ENCODE peak calls at places on chromosomes 16 and 17, in six cellular contexts. S is IMR-90, M is cardiac fibroblast, R is spleen, G is AG04450, E is lung. N is an unnamed sample.

GRCh38 chr17:36923814-36924221 is 13.5 kb upstream of the LHX1 start:
- DNase-seq in E (no peak), G (no peak), R (no peak), M (no peak), S (no peak), N (no peak)

GRCh38 chr16:3912373-3912772 is 31.9 kb upstream of the CREBBP start:
- DNase-seq in G (no peak), M (no peak), S (no peak), E (no peak), R (no peak), N (no peak)

GRCh38 chr16:1668612-1669319 is 9.3 kb upstream of the JPT2 start:
- DNase-seq in G (no peak), E (no peak), S (no peak), R (no peak), M (no peak), N (no peak)

GRCh38 chr17:48198950-48199541 is 91.5 kb downstream of the SNX11 start:
- DNase-seq in R (no peak), G (no peak), S (no peak), M (no peak), E (no peak), N (no peak)

GRCh38 chr17:31654936-31655335 is 204.1 kb downstream of the COPRS start:
- DNase-seq in E (no peak), M (no peak), S (peak), G (no peak), R (peak), N (no peak)

GRCh38 chr16:30964540-30965226 is 7.1 kb downstream of the SETD1A start:
- DNase-seq in R (no peak), M (no peak), G (no peak), S (no peak), E (no peak), N (peak)

GRCh38 chr17:73758245-73758644 is 114.0 kb upstream of the SDK2 start:
- DNase-seq in M (no peak), R (no peak), G (no peak), E (no peak), S (no peak), N (no peak)

GRCh38 chr16:80014241-80014939 is 413.9 kb upstream of the MAF start:
- DNase-seq in E (no peak), S (no peak), G (no peak), R (no peak), M (no peak), N (no peak)

GRCh38 chr17:8995711-8996110 is 25.6 kb upstream of the NTN1 start:
- DNase-seq in M (no peak), G (no peak), R (no peak), E (no peak), S (no peak), N (no peak)

GRCh38 chr17:28552201-28552999 is at the start of gene UNC119:
- DNase-seq in M (peak), R (peak), E (peak), S (peak), G (no peak), N (peak)

GRCh38 chr17:76135810-76136188 is 5.2 kb downstream of the FOXJ1 start:
- DNase-seq in S (no peak), E (no peak), G (no peak), R (peak), M (no peak), N (peak)

GRCh38 chr16:28058839-28059589 is 4.5 kb downstream of the GSG1L start:
- DNase-seq in G (no peak), R (peak), M (no peak), S (no peak), E (no peak), N (no peak)

GRCh38 chr17:46895171-46895570 is 27.8 kb upstream of the GOSR2 start:
- DNase-seq in S (no peak), R (no peak), G (no peak), E (no peak), M (no peak), N (no peak)

GRCh38 chr16:31386157-31386984 is 6.8 kb upstream of the ITGAD start:
- DNase-seq in S (peak), M (peak), E (no peak), G (no peak), R (no peak), N (peak)

GRCh38 chr17:4877089-4877488 is 22.2 kb upstream of the C17orf107 start:
- DNase-seq in S (no peak), G (no peak), R (no peak), M (no peak), E (no peak), N (no peak)

GRCh38 chr16:373848-374615 is 3.7 kb upstream of the MRPL28 start:
- DNase-seq in G (no peak), M (no peak), E (no peak), R (peak), S (no peak), N (no peak)

GRCh38 chr16:3642397-3643094 is 11.9 kb upstream of the DNASE1 start:
- DNase-seq in G (no peak), S (no peak), M (peak), R (peak), E (no peak), N (peak)

GRCh38 chr17:58244958-58245357 is 6.6 kb downstream of the LPO start:
- DNase-seq in E (no peak), G (no peak), S (no peak), M (no peak), R (no peak), N (no peak)

GRCh38 chr16:54359086-54359485 is 72.5 kb upstream of the IRX3 start:
- DNase-seq in E (no peak), S (no peak), G (no peak), R (no peak), M (no peak), N (peak)

GRCh38 chr17:29977836-29978235 is 36.4 kb downstream of the EFCAB5 start:
- DNase-seq in M (peak), E (no peak), S (peak), G (no peak), R (no peak), N (no peak)

GRCh38 chr17:4161179-4161559 is 18.2 kb downstream of the CYB5D2 start:
- DNase-seq in R (no peak), G (peak), S (peak), E (peak), M (peak), N (peak)

GRCh38 chr17:16480995-16481394 is 11.0 kb downstream of the LRRC75A start:
- DNase-seq in G (no peak), M (no peak), S (no peak), R (no peak), E (no peak), N (no peak)

GRCh38 chr16:59039066-59039465 is 304.9 kb upstream of the GOT2 start:
- DNase-seq in R (no peak), M (no peak), G (no peak), E (no peak), S (no peak), N (no peak)

GRCh38 chr16:81816351-81816750 is 37.3 kb downstream of the PLCG2 start:
- DNase-seq in S (no peak), G (no peak), E (no peak), M (no peak), R (no peak), N (no peak)
- H3K4me3 ChIP-seq in S (no peak), G (no peak), E (no peak), M (no peak), R (no peak), N (no peak)

DNA sequence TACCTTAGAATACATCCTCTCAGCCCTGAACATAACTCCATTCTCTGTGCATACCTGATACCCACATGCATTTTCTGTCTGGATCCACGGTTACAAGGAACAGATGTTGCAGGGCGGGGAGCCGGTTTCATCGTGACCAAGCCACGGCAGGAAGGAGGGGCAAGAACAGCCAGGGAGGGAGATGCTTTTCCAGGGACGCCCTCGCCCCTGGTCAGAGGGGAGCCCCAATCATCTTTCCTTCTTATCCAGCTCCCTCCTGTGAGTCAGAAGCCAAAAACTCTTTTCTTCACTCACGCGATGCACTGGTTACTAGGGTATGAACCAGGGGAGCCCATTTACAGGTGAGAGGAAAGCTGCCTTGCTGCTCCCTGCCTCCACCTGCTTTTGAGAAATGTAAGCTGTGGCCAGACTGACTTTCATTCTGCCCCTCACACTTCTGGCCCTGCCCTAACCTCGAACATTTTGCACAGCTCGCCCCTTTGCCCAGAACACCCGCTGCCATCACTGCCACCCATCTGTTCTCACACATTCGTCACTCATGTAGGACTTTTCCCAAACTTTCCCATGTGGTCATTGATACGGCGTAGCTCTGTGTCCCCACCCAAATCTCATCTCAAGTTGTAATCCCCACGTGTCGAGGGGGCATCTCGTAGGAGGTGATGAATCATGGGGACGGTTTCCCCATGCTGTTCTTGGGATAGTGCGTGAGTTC is 20.4 kb downstream of the FOXL1 start:
- DNase-seq in G (no peak), M (no peak), E (no peak), S (peak), R (no peak), N (no peak)
- H3K4me3 ChIP-seq in G (no peak), M (no peak), E (no peak), S (no peak), R (no peak), N (no peak)

GRCh38 chr17:81405382-81406005 is 10.2 kb downstream of the BAHCC1 start:
- DNase-seq in G (no peak), R (no peak), S (no peak), E (no peak), M (peak), N (no peak)

GRCh38 chr17:81402530-81402941 is 7.3 kb downstream of the BAHCC1 start:
- DNase-seq in E (no peak), S (no peak), R (no peak), G (no peak), M (no peak), N (no peak)

GRCh38 chr17:81404557-81405165 is 9.4 kb downstream of the BAHCC1 start:
- DNase-seq in E (no peak), R (no peak), M (peak), G (no peak), S (no peak), N (no peak)

GRCh38 chr17:81403040-81403467 is 7.8 kb downstream of the BAHCC1 start:
- DNase-seq in S (peak), M (peak), G (no peak), R (no peak), E (no peak), N (peak)

GRCh38 chr17:81403671-81404534 is 8.6 kb downstream of the BAHCC1 start:
- DNase-seq in M (peak), R (no peak), S (no peak), E (no peak), G (no peak), N (no peak)
- H3K4me3 ChIP-seq in M (peak), R (no peak), S (no peak), E (no peak), G (peak), N (no peak)

GRCh38 chr17:50373705-50374104 is 676 bp downstream of the EME1 start:
- DNase-seq in R (no peak), S (no peak), M (no peak), G (no peak), E (no peak), N (no peak)
- H3K4me3 ChIP-seq in R (no peak), S (peak), M (peak), G (peak), E (no peak), N (peak)

GRCh38 chr16:89826531-89827382 is 1.5 kb upstream of the SPIRE2 start:
- DNase-seq in S (no peak), R (no peak), G (no peak), M (no peak), E (no peak), N (no peak)

GRCh38 chr16:89828870-89829629 is 775 bp downstream of the SPIRE2 start:
- DNase-seq in E (no peak), S (no peak), G (no peak), R (no peak), M (no peak), N (peak)

GRCh38 chr16:89829630-89830437 is 1.6 kb downstream of the SPIRE2 start:
- DNase-seq in E (no peak), R (no peak), G (no peak), S (no peak), M (no peak), N (no peak)

GRCh38 chr16:89827383-89828198 is 684 bp upstream of the SPIRE2 start:
- DNase-seq in S (peak), M (peak), E (peak), R (no peak), G (no peak), N (peak)

DNA sequence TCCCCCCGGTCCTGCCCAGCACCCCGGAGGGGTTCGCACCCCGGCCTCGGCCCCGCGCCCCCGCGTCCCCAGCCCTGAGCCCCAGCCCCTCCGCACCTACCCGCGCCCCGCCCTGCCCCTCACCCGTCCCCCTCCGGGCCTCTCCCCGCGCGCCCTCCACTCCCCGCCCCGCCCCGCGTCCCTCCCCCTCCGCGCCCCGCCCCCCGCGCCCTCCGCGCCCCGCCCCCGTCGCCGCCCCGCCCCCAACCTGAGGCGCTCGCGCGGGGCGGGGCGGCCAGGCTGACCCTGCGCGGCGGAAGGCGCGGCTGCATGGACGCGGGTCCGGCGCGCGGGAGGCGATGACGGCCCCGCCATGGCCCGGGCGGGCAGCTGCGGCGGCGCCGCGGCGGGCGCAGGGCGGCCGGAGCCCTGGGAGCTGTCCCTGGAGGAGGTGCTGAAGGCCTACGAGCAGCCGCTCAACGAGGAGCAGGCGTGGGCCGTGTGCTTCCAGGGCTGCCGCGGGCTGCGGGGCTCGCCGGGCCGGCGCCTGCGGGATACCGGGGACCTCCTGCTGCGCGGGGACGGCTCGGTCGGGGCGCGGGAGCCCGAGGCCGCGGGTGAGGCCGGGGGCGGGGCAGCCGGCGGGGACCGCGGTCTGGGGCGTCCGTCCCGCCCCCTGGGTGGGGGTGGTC is at the start of gene SPIRE2:
- DNase-seq in E (peak), R (peak), M (peak), G (no peak), S (peak), N (peak)
- H3K4me3 ChIP-seq in E (peak), R (peak), M (peak), G (peak), S (peak), N (peak)

GRCh38 chr17:42675348-42675983 is 1.3 kb downstream of the PLEKHH3 start:
- DNase-seq in G (no peak), E (no peak), M (no peak), R (no peak), S (no peak), N (peak)

GRCh38 chr17:42674755-42675347 is 1.9 kb downstream of the PLEKHH3 start:
- DNase-seq in S (no peak), R (no peak), M (peak), G (no peak), E (no peak), N (peak)

GRCh38 chr17:42672038-42672437 is 4.8 kb downstream of the PLEKHH3 start:
- DNase-seq in G (no peak), S (no peak), M (no peak), R (no peak), E (no peak), N (peak)

GRCh38 chr17:42673885-42674754 is 2.7 kb downstream of the PLEKHH3 start:
- DNase-seq in R (no peak), E (peak), S (peak), G (no peak), M (peak), N (peak)

GRCh38 chr17:42673266-42673884 is 3.4 kb downstream of the PLEKHH3 start:
- DNase-seq in R (no peak), M (no peak), G (no peak), S (no peak), E (no peak), N (no peak)
- H3K4me3 ChIP-seq in R (no peak), M (peak), G (peak), S (no peak), E (no peak), N (no peak)

DNA sequence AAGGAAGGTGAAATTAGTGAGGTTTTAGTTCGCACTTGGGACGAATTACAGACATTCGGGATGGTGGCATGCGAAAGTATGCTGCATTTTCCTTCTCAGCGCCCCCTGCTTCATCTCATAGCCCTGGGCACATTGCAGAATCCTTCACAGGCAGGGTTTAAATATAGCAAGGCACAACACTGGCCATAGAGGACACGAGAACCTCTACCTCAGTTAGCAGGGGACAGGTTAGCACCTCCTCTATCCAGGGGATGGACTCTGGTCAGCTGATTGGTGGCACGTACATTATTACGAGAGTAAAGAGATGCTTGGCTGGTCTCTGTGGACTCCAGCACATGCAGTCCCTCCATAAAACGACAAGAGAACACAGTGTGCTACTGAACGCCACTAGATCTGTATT is 47.5 kb downstream of the MAP2K6 start:
- DNase-seq in M (no peak), R (no peak), E (no peak), S (no peak), G (no peak), N (no peak)
- H3K4me3 ChIP-seq in M (no peak), R (no peak), E (no peak), S (no peak), G (no peak), N (no peak)

GRCh38 chr17:39952665-39953470 is 9.9 kb upstream of the GSDMA start:
- DNase-seq in S (peak), R (peak), M (peak), E (peak), G (peak), N (peak)

GRCh38 chr17:39950871-39951348 is 11.9 kb upstream of the GSDMA start:
- DNase-seq in S (no peak), M (peak), G (no peak), R (no peak), E (no peak), N (no peak)

GRCh38 chr17:39954876-39955275 is 7.9 kb upstream of the GSDMA start:
- DNase-seq in E (no peak), S (no peak), M (no peak), R (no peak), G (no peak), N (no peak)

GRCh38 chr17:39953471-39953888 is 9.3 kb upstream of the GSDMA start:
- DNase-seq in R (no peak), G (no peak), M (no peak), S (no peak), E (no peak), N (no peak)

GRCh38 chr17:39951924-39952664 is 10.7 kb upstream of the GSDMA start:
- DNase-seq in R (peak), M (no peak), G (no peak), E (no peak), S (no peak), N (no peak)
- H3K4me3 ChIP-seq in R (no peak), M (peak), G (peak), E (peak), S (peak), N (peak)

GRCh38 chr17:34635876-34636275 is 56.5 kb downstream of the TMEM132E start:
- DNase-seq in G (no peak), S (no peak), M (no peak), R (no peak), E (no peak), N (no peak)

GRCh38 chr17:34637041-34637547 is 57.7 kb downstream of the TMEM132E start:
- DNase-seq in G (no peak), S (no peak), E (no peak), M (no peak), R (no peak), N (no peak)

GRCh38 chr17:34639706-34640425 is 60.5 kb downstream of the TMEM132E start:
- DNase-seq in R (no peak), G (no peak), S (no peak), M (no peak), E (no peak), N (no peak)

GRCh38 chr17:34638526-34639260 is 59.3 kb downstream of the TMEM132E start:
- DNase-seq in S (no peak), M (no peak), R (no peak), G (no peak), E (no peak), N (no peak)

GRCh38 chr17:34637548-34638525 is 58.5 kb downstream of the TMEM132E start:
- DNase-seq in R (peak), G (peak), M (peak), E (peak), S (peak), N (peak)
- H3K4me3 ChIP-seq in R (peak), G (no peak), M (no peak), E (no peak), S (no peak), N (no peak)

DNA sequence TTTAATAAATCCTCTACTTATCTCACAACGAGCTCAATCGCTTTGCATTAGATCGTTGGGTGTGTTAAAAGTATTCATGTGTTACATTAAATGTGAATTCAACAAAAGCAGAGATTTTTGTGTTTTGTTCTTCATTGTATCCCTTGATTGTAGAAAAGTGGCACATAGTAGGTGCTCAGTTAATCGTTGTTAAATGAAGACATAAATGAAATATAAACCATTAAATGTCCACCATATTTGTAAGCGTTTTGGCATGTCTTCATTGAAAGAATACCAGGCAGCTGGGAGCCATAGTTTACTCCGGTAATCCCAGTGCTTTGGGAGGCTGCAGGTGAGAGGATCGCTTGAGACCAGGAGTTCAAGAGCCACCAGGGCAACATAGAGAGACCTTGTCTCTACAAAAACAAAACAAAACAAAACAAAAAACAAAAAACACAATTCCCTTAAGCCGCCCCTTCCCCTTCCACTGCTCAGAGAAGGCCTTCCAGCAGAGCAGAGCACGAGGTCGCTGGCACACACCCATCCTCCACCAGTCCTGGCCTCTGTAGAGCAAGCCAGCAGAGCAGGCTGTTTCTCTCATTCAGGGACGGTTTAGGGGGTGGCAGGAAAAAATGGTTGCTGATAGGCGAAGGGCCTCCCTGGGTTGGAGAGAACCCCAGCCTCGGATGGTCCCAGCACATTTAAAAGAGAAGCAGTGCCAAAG is 673 bp upstream of the CHD9 start:
- DNase-seq in G (no peak), R (no peak), E (peak), S (no peak), M (peak), N (peak)
- H3K4me3 ChIP-seq in G (peak), R (peak), E (peak), S (peak), M (peak), N (peak)